ENCODE peak calls at places on chromosome 18, in eight cellular contexts. Z is prostate gland, W is GM12878, F is ovary, H is GM23338, U is pancreas, M is small intestine, J is testis. C is an unnamed sample. For H3K4me1, the result is how much of the 10 kb centered on the place peaks cover.

GRCh38 chr18:79884963-79885728 is 66.3 kb downstream of the SLC66A2 start:
- DNase-seq in Z (no peak), W (no peak), F (no peak), H (no peak), U (no peak), M (no peak), J (peak), C (no peak)

GRCh38 chr18:6949800-6950586 is 167.6 kb downstream of the LAMA1 start:
- DNase-seq in Z (no peak), W (no peak), F (no peak), H (no peak), U (peak), M (peak), J (no peak), C (no peak)

GRCh38 chr18:75475228-75475627 is 47.7 kb upstream of the SMIM21 start:
- DNase-seq in Z (no peak), W (no peak), F (no peak), H (no peak), U (no peak), M (no peak), J (no peak), C (no peak)

GRCh38 chr18:37438417-37439180 is 127.0 kb downstream of the CELF4 start:
- DNase-seq in Z (no peak), W (no peak), F (no peak), H (no peak), U (no peak), M (no peak), J (no peak), C (no peak)

GRCh38 chr18:7839548-7839947 is 272.4 kb downstream of the PTPRM start:
- DNase-seq in Z (no peak), W (no peak), F (no peak), H (no peak), U (no peak), M (no peak), J (no peak), C (no peak)

GRCh38 chr18:14971461-14972185 is 223.7 kb downstream of the ANKRD30B start:
- DNase-seq in Z (no peak), W (no peak), F (no peak), H (no peak), U (no peak), M (no peak), J (no peak), C (peak)

GRCh38 chr18:67035026-67035425 is 431.1 kb upstream of the CDH19 start:
- DNase-seq in Z (no peak), W (no peak), F (no peak), H (peak), U (no peak), M (no peak), J (no peak), C (no peak)

GRCh38 chr18:79405019-79405780 is 9.5 kb downstream of the NFATC1 start:
- DNase-seq in Z (no peak), W (no peak), F (no peak), H (no peak), U (no peak), M (no peak), J (no peak), C (no peak)

GRCh38 chr18:78900938-78901909 is 78.4 kb upstream of the SALL3 start:
- DNase-seq in Z (no peak), W (no peak), F (no peak), H (no peak), U (no peak), M (no peak), J (no peak), C (no peak)

GRCh38 chr18:73908323-73908722 is 239.3 kb downstream of the FBXO15 start:
- DNase-seq in Z (no peak), W (no peak), F (no peak), H (peak), U (no peak), M (no peak), J (peak), C (peak)

GRCh38 chr18:76721207-76721996 is 101.0 kb upstream of the ZNF236 start:
- DNase-seq in Z (no peak), W (no peak), F (no peak), H (no peak), U (no peak), M (peak), J (no peak), C (no peak)

GRCh38 chr18:31901063-31901462 is 41.9 kb downstream of the TRAPPC8 start:
- DNase-seq in Z (no peak), W (no peak), F (no peak), H (no peak), U (no peak), M (no peak), J (no peak), C (no peak)

GRCh38 chr18:55503167-55503820 is 84.7 kb downstream of the TCF4 start:
- DNase-seq in Z (no peak), W (no peak), F (no peak), H (no peak), U (no peak), M (no peak), J (no peak), C (no peak)

GRCh38 chr18:55265916-55266488 is 306.7 kb upstream of the CCDC68 start:
- DNase-seq in Z (no peak), W (peak), F (no peak), H (no peak), U (no peak), M (no peak), J (no peak), C (no peak)

GRCh38 chr18:26376106-26376505 is 149.9 kb downstream of the TAF4B start:
- DNase-seq in Z (no peak), W (no peak), F (no peak), H (no peak), U (no peak), M (no peak), J (no peak), C (no peak)

DNA sequence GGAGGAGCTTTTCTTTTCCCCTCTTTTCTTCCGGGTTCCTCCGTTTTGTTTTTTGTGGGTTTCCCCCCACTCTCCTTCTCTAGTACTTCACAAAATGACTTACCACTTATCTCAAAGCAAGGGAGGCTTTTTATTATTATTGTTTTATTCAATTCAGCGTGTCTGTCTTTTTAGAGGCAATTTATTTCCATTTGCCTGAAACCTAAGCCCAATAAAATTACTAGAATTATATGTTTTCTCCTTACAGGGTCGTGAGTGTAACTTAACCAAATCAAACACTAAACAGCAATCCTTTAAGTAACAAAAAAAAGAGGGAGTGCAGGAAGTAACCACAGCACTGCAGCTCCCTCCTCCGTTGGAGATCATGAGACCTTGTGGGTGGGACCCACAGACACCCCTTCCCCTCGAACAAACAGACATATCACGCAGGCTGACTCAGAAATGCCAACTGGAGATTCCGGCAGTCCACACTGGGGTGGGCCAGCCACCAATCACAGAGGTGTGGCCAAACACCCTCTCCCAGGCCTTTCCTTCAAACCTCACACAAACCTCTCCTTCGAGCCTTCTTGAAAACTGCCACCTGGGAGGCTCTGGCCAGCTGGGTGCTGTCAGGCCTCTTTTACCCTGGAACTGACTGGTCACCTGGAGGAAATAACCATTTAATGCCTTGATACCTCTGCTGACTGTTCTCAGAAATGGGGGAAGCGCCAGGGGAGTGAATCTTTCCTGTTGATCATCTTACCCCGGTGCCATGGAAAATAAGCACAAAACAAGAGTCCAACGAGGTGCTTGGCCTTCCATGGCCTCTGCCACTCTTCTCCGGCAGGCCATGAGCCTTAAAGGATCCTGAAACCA is 207.1 kb upstream of the SMAD2 start:
- DNase-seq in Z (no peak), W (no peak), F (no peak), H (peak), U (no peak), M (no peak), J (no peak), C (no peak)
- H3K4me3 ChIP-seq in Z (peak), W (no peak), F (peak), H (peak), U (no peak), M (peak), J (no peak), C (no peak)

GRCh38 chr18:23406271-23406787 is 46.8 kb upstream of the RIOK3 start:
- DNase-seq in Z (no peak), W (no peak), F (no peak), H (no peak), U (no peak), M (peak), J (no peak), C (no peak)
- H3K27ac ChIP-seq in Z (no peak), W (no peak), F (no peak), H (no peak), U (no peak), M (no peak), J (no peak), C (no peak)

GRCh38 chr18:46279673-46280072 is 175.5 kb downstream of the HAUS1 start:
- DNase-seq in Z (no peak), W (no peak), F (no peak), H (no peak), U (no peak), M (no peak), J (no peak), C (no peak)
- H3K4me1 ChIP-seq in Z (under half), W (under half), F (under half), H (under half), U (under half), M (under half), J (under half), C (under half)

DNA sequence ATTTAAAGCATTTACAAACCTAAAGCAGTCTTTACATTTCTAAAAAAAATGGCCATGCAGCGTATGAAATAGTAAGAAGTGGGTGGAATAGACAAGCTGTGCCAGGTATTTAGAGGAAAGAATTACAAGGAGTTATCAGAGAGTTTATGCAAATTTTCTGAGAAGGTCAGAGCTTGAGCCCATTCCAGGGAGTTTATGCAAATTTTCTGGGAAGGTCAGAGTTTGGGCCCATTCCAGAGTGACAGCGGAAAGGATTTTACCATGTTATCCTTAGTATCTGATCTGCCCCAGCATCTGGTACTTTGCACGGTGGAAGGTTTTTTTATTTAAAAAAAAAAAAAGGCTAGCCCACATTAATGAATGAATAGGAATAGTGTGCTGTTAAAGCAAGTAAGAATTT is 1.4 kb upstream of the DOK6 start:
- DNase-seq in Z (no peak), W (no peak), F (no peak), H (peak), U (no peak), M (no peak), J (no peak), C (no peak)
- H3K4me3 ChIP-seq in Z (no peak), W (no peak), F (no peak), H (peak), U (no peak), M (no peak), J (no peak), C (no peak)

GRCh38 chr18:51195602-51196115 is 1.8 kb downstream of the MEX3C start:
- DNase-seq in Z (peak), W (no peak), F (no peak), H (peak), U (peak), M (peak), J (peak), C (peak)

GRCh38 chr18:51193621-51194287 is 3.7 kb downstream of the MEX3C start:
- DNase-seq in Z (no peak), W (no peak), F (no peak), H (no peak), U (no peak), M (peak), J (no peak), C (no peak)

GRCh38 chr18:51196116-51196810 is 1.2 kb downstream of the MEX3C start:
- DNase-seq in Z (peak), W (no peak), F (peak), H (no peak), U (peak), M (peak), J (peak), C (peak)

GRCh38 chr18:51194604-51195003 is 2.9 kb downstream of the MEX3C start:
- DNase-seq in Z (no peak), W (no peak), F (no peak), H (no peak), U (no peak), M (peak), J (no peak), C (no peak)

GRCh38 chr18:51195086-51195601 is 2.3 kb downstream of the MEX3C start:
- DNase-seq in Z (no peak), W (no peak), F (no peak), H (no peak), U (no peak), M (peak), J (no peak), C (no peak)
- H3K27ac ChIP-seq in Z (peak), W (peak), F (peak), H (peak), U (no peak), M (no peak), J (peak), C (peak)

GRCh38 chr18:63186520-63186919 is 133.0 kb downstream of the BCL2 start:
- DNase-seq in Z (no peak), W (no peak), F (no peak), H (no peak), U (no peak), M (no peak), J (no peak), C (no peak)

GRCh38 chr18:63188063-63188462 is 131.5 kb downstream of the BCL2 start:
- DNase-seq in Z (no peak), W (no peak), F (no peak), H (no peak), U (no peak), M (no peak), J (no peak), C (no peak)

GRCh38 chr18:63186934-63187574 is 132.5 kb downstream of the BCL2 start:
- DNase-seq in Z (no peak), W (no peak), F (no peak), H (no peak), U (no peak), M (no peak), J (no peak), C (no peak)

GRCh38 chr18:63183952-63184351 is 135.6 kb downstream of the BCL2 start:
- DNase-seq in Z (no peak), W (no peak), F (no peak), H (no peak), U (no peak), M (no peak), J (no peak), C (no peak)

GRCh38 chr18:63185979-63186378 is 133.6 kb downstream of the BCL2 start:
- DNase-seq in Z (no peak), W (no peak), F (no peak), H (no peak), U (no peak), M (no peak), J (no peak), C (no peak)
- H3K4me1 ChIP-seq in Z (under half), W (half or more), F (under half), H (under half), U (under half), M (under half), J (under half), C (under half)

GRCh38 chr18:49974079-49974478 is 160.7 kb upstream of the ACAA2 start:
- DNase-seq in Z (no peak), W (no peak), F (no peak), H (peak), U (no peak), M (no peak), J (no peak), C (no peak)
- H3K4me3 ChIP-seq in Z (no peak), W (no peak), F (no peak), H (no peak), U (no peak), M (no peak), J (no peak), C (no peak)

GRCh38 chr18:54242327-54242726 is 17.9 kb upstream of the MBD2 start:
- DNase-seq in Z (no peak), W (no peak), F (no peak), H (no peak), U (no peak), M (no peak), J (no peak), C (no peak)

GRCh38 chr18:54250846-54251251 is 18.5 kb upstream of the POLI start:
- DNase-seq in Z (no peak), W (peak), F (no peak), H (no peak), U (no peak), M (no peak), J (no peak), C (no peak)

GRCh38 chr18:54251606-54252400 is 17.5 kb upstream of the POLI start:
- DNase-seq in Z (no peak), W (no peak), F (no peak), H (no peak), U (no peak), M (no peak), J (no peak), C (no peak)

GRCh38 chr18:54247488-54248175 is 21.7 kb upstream of the POLI start:
- DNase-seq in Z (no peak), W (no peak), F (no peak), H (peak), U (no peak), M (no peak), J (no peak), C (no peak)
- H3K27ac ChIP-seq in Z (peak), W (peak), F (no peak), H (peak), U (peak), M (no peak), J (no peak), C (no peak)